ENCODE peak calls at places on chromosome 3, in five cellular contexts. B, U, G, Z and T are unnamed samples.

GRCh38 chr3:189714991-189715961 is 84.1 kb downstream of the TP63 start:
- DNase-seq in U (no peak), G (peak; percentile 66), Z (no peak), B (no peak), T (no peak)

GRCh38 chr3:170180107-170180951 is 1.2 kb downstream of the PHC3 start:
- DNase-seq in Z (no peak), U (no peak), G (no peak), B (no peak), T (no peak)

GRCh38 chr3:47578691-47579632 is at the start of gene CSPG5:
- DNase-seq in B (no peak), Z (no peak), G (no peak), U (peak; percentile 53), T (no peak)

GRCh38 chr3:113241292-113242033 is 30.1 kb downstream of the BOC start:
- DNase-seq in U (peak; percentile 46), B (no peak), G (no peak), Z (no peak), T (no peak)

GRCh38 chr3:31531465-31531991 is 1.2 kb upstream of the STT3B start:
- DNase-seq in U (no peak), G (no peak), Z (no peak), B (no peak), T (no peak)

GRCh38 chr3:31105438-31106077 is 211.1 kb upstream of the GADL1 start:
- DNase-seq in Z (no peak), U (no peak), B (peak; percentile 54), G (peak; percentile 92), T (no peak)

GRCh38 chr3:44434834-44435510 is 42.5 kb downstream of the ZNF445 start:
- DNase-seq in U (no peak), G (no peak), Z (no peak), B (no peak), T (no peak)

GRCh38 chr3:16550676-16551341 is 37.3 kb upstream of the RFTN1 start:
- DNase-seq in U (peak; percentile 42), Z (peak; percentile 64), B (no peak), G (peak; percentile 82), T (no peak)

GRCh38 chr3:64214002-64214696 is 11.1 kb downstream of the PRICKLE2 start:
- DNase-seq in U (peak; percentile 90), B (no peak), G (peak; percentile 95), Z (no peak), T (no peak)

GRCh38 chr3:175940881-175941280 is 1081.7 kb downstream of the NAALADL2 start:
- DNase-seq in B (no peak), U (no peak), G (no peak), Z (no peak), T (no peak)
- TF ChIP-seq CTCF in B (no peak), U (no peak), G (no peak), Z (no peak), T (no peak)

GRCh38 chr3:62632510-62633294 is 242.5 kb downstream of the CADPS start:
- DNase-seq in Z (no peak), U (no peak), B (no peak), G (no peak), T (no peak)
- TF ChIP-seq CTCF in Z (no peak), U (no peak), B (no peak), G (no peak), T (peak; percentile 25)

GRCh38 chr3:53728606-53729005 is 117.6 kb downstream of the CHDH start:
- DNase-seq in U (no peak), Z (no peak), G (no peak), B (no peak), T (no peak)

GRCh38 chr3:53731934-53732624 is 114.1 kb downstream of the CHDH start:
- DNase-seq in G (no peak), U (no peak), Z (no peak), B (no peak), T (no peak)

GRCh38 chr3:53729130-53729529 is 117.1 kb downstream of the CHDH start:
- DNase-seq in B (no peak), U (no peak), Z (no peak), G (no peak), T (no peak)

GRCh38 chr3:53730565-53730964 is 115.7 kb downstream of the CHDH start:
- DNase-seq in G (peak; percentile 38), B (no peak), U (peak; percentile 71), Z (no peak), T (no peak)

DNA sequence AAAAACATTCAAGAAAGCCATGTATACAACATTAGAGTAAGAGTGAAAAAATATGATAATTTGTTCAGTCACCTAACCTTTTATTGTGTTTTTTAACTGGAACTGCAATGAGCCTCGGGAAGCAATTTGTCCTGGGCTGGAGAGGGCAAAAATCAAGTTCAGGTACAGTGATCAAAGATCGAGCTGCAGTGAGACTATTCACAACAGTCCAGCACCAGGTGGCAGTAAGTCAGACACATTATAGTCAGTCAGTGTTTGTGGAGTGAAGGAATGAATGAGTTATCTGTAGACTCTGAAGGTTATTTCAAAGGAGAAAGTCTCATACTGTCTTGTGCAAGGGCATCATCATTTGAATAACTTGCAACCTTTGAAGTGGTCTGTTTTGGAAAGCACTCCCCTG is 116.6 kb downstream of the CHDH start:
- DNase-seq in U (no peak), G (no peak), B (no peak), Z (no peak), T (no peak)
- TF ChIP-seq CTCF in U (no peak), G (no peak), B (peak; percentile 8), Z (no peak), T (peak; percentile 52)

DNA sequence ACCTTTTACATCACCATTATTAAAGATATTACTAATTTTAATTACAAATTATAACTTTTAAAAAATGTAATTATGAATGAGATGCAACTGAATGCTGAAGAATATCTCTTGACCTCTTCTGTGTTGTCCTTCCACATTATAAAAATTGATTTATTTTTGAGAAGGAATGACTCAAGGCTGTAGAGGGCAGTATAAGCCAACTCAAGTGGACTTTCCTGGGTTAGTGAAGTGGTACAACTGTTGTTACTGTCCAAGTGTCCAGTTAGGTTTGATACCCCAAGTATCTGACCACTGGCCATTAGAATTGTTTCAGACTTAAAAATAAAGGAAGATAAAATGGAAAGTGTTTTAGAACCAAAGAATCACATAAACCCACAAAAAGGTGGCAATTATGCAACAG is 51.9 kb downstream of the BBX start:
- DNase-seq in B (no peak), G (peak; percentile 28), Z (no peak), U (no peak), T (no peak)
- TF ChIP-seq CTCF in B (peak; percentile 76), G (peak; percentile 54), Z (peak; percentile 29), U (no peak), T (peak; percentile 86)

DNA sequence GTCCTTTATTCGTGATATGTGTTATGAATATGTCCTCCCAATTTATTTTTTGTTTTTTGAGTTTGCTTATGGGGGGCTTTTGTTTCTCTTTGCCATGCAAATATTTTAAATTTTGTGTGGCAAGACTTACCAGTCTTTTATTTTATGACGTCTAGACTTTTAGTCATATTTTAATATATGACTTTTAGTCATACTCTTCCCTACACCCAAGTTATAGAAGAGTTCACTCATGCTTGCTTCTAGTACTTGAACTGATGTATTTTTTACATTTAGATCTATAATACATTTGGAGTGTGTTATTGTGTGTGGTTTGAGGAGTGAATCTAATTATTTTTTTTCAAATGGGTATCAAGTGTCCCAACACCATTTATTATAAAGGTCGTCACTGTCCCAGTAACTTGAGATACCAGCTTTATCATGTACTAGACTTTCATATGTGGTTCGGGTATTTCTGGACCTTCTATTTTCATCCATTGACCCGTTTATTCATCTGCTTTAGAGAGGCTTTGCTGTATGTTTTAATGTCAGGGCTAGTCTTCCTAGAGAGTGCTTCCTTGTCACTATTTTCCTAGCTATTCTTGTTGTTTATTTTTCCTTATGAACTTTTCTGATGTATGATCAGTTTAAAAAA is 775 bp downstream of the PARP15 start:
- DNase-seq in G (no peak), B (no peak), Z (no peak), U (no peak), T (no peak)
- TF ChIP-seq CTCF in G (no peak), B (no peak), Z (no peak), U (no peak), T (no peak)

DNA sequence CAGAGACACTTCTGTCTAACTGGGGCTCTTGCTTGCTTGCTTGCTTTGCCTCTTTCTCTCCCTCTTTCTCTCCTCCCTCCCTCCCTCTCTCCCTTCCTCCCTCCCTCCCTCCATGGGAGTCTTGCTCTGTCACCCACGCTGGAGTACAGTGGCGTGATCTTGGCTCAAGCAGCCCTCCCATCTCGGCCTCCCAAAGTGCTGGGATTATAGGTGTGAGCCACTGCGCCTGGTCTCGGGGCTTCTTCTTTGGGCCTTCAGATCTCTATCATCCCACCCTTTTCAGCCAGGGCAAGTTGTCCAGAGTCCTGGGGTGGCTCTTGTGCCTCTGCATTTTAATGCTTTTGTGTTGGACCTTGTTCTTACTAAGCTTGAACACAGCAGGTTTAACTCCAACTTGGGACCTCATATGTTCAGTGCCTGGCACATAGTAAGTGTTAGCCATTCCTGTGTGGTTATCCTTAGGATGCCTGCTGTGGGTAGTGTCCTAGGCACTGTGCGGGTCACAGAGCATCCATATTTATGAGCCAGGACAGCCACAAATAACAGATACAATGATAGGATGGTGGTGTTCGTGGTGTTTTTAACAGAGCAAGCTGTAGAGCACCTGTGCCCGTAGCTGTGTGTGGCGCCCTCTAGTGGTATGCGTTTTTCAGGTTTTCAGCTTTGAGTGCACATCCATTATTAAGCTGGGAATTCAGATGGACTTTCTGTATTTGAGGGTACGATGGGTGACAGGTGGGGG is 75.1 kb downstream of the CCK start:
- DNase-seq in G (peak; percentile 39), Z (peak; percentile 56), B (no peak), U (peak; percentile 44), T (no peak)
- TF ChIP-seq CTCF in G (peak; percentile 88), Z (peak; percentile 90), B (peak; percentile 89), U (peak; percentile 49), T (peak; percentile 92)

DNA sequence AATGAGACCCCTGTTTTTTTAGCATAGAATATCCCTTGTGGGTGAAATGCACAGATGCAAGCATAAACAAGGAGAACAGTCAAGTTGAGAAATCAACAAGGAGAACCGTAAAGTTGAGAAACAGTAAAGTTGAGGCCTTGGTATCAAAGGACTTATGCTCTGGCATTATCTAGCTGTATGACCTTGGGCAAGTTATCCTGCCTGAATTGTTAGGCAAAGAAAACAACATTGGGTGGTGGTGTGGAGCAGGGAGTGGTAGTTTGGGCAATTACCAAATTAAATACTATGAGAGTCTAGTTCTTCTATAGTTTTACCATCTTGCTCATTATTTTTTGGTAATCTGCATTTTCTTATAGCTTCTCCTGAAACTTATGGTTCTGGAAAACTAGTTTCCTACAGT is 573.4 kb upstream of the ARPP21 start:
- DNase-seq in Z (no peak), G (no peak), U (no peak), B (no peak), T (no peak)
- TF ChIP-seq CTCF in Z (no peak), G (no peak), U (no peak), B (no peak), T (no peak)